ENCODE peak calls at places on chromosome 21, in six cellular contexts. One of them, this sample, is unnamed.

GRCh38 chr21:28294046-28294445 is 698.6 kb downstream of the LTN1 start:
- DNase-seq in astrocyte of the spinal cord: peak
- DNase-seq in fibroblast of lung: peak
- DNase-seq in heart left ventricle: no peak
- DNase-seq in GM10248: no peak
- DNase-seq in HFFc6: peak
- DNase-seq in this sample: no peak

GRCh38 chr21:29613021-29613420 is 314.3 kb downstream of the BACH1 start:
- DNase-seq in GM10248: no peak
- DNase-seq in astrocyte of the spinal cord: peak
- DNase-seq in heart left ventricle: no peak
- DNase-seq in HFFc6: no peak
- DNase-seq in fibroblast of lung: peak
- DNase-seq in this sample: no peak

GRCh38 chr21:35147439-35147838 is 98.3 kb upstream of the RUNX1 start:
- DNase-seq in fibroblast of lung: peak
- DNase-seq in GM10248: no peak
- DNase-seq in heart left ventricle: no peak
- DNase-seq in HFFc6: no peak
- DNase-seq in astrocyte of the spinal cord: no peak
- DNase-seq in this sample: no peak

GRCh38 chr21:28066051-28066450 is 926.6 kb downstream of the LTN1 start:
- DNase-seq in fibroblast of lung: no peak
- DNase-seq in HFFc6: no peak
- DNase-seq in heart left ventricle: no peak
- DNase-seq in GM10248: no peak
- DNase-seq in astrocyte of the spinal cord: no peak
- DNase-seq in this sample: no peak

GRCh38 chr21:25370311-25370744 is 237.0 kb downstream of the MRPL39 start:
- DNase-seq in heart left ventricle: no peak
- DNase-seq in astrocyte of the spinal cord: peak
- DNase-seq in HFFc6: peak
- DNase-seq in fibroblast of lung: peak
- DNase-seq in GM10248: no peak
- DNase-seq in this sample: no peak

GRCh38 chr21:42414928-42415769 is 11.4 kb downstream of the UBASH3A start:
- DNase-seq in astrocyte of the spinal cord: peak
- DNase-seq in GM10248: peak
- DNase-seq in heart left ventricle: no peak
- DNase-seq in fibroblast of lung: peak
- DNase-seq in HFFc6: no peak
- DNase-seq in this sample: peak

GRCh38 chr21:20249401-20249800 is 748.8 kb upstream of the NCAM2 start:
- DNase-seq in astrocyte of the spinal cord: no peak
- DNase-seq in heart left ventricle: no peak
- DNase-seq in fibroblast of lung: no peak
- DNase-seq in HFFc6: no peak
- DNase-seq in GM10248: no peak
- DNase-seq in this sample: no peak

GRCh38 chr21:31554511-31555022 is 104.9 kb upstream of the SOD1 start:
- DNase-seq in astrocyte of the spinal cord: peak
- DNase-seq in HFFc6: no peak
- DNase-seq in GM10248: peak
- DNase-seq in heart left ventricle: no peak
- DNase-seq in fibroblast of lung: peak
- DNase-seq in this sample: no peak

GRCh38 chr21:42067531-42068255 is 3.4 kb upstream of the UMODL1 start:
- DNase-seq in astrocyte of the spinal cord: no peak
- DNase-seq in GM10248: no peak
- DNase-seq in heart left ventricle: no peak
- DNase-seq in HFFc6: no peak
- DNase-seq in fibroblast of lung: no peak
- DNase-seq in this sample: peak

GRCh38 chr21:34345091-34345871 is 18.5 kb upstream of the KCNE2 start:
- DNase-seq in heart left ventricle: peak
- DNase-seq in fibroblast of lung: peak
- DNase-seq in HFFc6: peak
- DNase-seq in GM10248: no peak
- DNase-seq in astrocyte of the spinal cord: peak
- DNase-seq in this sample: no peak

GRCh38 chr21:37264808-37265207 is 2.3 kb downstream of the VPS26C start:
- DNase-seq in GM10248: no peak
- DNase-seq in HFFc6: no peak
- DNase-seq in heart left ventricle: no peak
- DNase-seq in astrocyte of the spinal cord: no peak
- DNase-seq in fibroblast of lung: no peak
- DNase-seq in this sample: no peak

GRCh38 chr21:15557925-15558324 is 171.9 kb upstream of the USP25 start:
- DNase-seq in fibroblast of lung: no peak
- DNase-seq in heart left ventricle: no peak
- DNase-seq in HFFc6: no peak
- DNase-seq in GM10248: no peak
- DNase-seq in astrocyte of the spinal cord: no peak
- DNase-seq in this sample: no peak

GRCh38 chr21:28745131-28746055 is 247.3 kb downstream of the LTN1 start:
- DNase-seq in fibroblast of lung: peak
- DNase-seq in heart left ventricle: peak
- DNase-seq in GM10248: peak
- DNase-seq in astrocyte of the spinal cord: peak
- DNase-seq in HFFc6: peak
- DNase-seq in this sample: peak

GRCh38 chr21:42112223-42112622 is 41.1 kb downstream of the UMODL1 start:
- DNase-seq in HFFc6: no peak
- DNase-seq in GM10248: no peak
- DNase-seq in astrocyte of the spinal cord: no peak
- DNase-seq in heart left ventricle: no peak
- DNase-seq in fibroblast of lung: no peak
- DNase-seq in this sample: no peak

GRCh38 chr21:29499734-29500343 is 201.1 kb downstream of the BACH1 start:
- DNase-seq in GM10248: no peak
- DNase-seq in HFFc6: peak
- DNase-seq in heart left ventricle: no peak
- DNase-seq in astrocyte of the spinal cord: peak
- DNase-seq in fibroblast of lung: peak
- DNase-seq in this sample: no peak

GRCh38 chr21:27756191-27756590 is 789.3 kb upstream of the ADAMTS5 start:
- DNase-seq in fibroblast of lung: no peak
- DNase-seq in HFFc6: no peak
- DNase-seq in GM10248: no peak
- DNase-seq in astrocyte of the spinal cord: no peak
- DNase-seq in heart left ventricle: no peak
- DNase-seq in this sample: no peak

GRCh38 chr21:27581168-27581567 is 614.3 kb upstream of the ADAMTS5 start:
- DNase-seq in astrocyte of the spinal cord: peak
- DNase-seq in GM10248: no peak
- DNase-seq in fibroblast of lung: peak
- DNase-seq in heart left ventricle: no peak
- DNase-seq in HFFc6: peak
- DNase-seq in this sample: no peak

GRCh38 chr21:17613242-17613676 is 558 bp upstream of the BTG3 start:
- DNase-seq in astrocyte of the spinal cord: peak
- DNase-seq in GM10248: peak
- DNase-seq in heart left ventricle: peak
- DNase-seq in HFFc6: no peak
- DNase-seq in fibroblast of lung: peak
- DNase-seq in this sample: no peak

GRCh38 chr21:30831194-30831765 is 1.7 kb upstream of the KRTAP7-1 start:
- DNase-seq in GM10248: peak
- DNase-seq in heart left ventricle: no peak
- DNase-seq in HFFc6: no peak
- DNase-seq in fibroblast of lung: no peak
- DNase-seq in astrocyte of the spinal cord: no peak
- DNase-seq in this sample: no peak

GRCh38 chr21:27035791-27036190 is 68.9 kb upstream of the ADAMTS5 start:
- DNase-seq in GM10248: no peak
- DNase-seq in HFFc6: no peak
- DNase-seq in astrocyte of the spinal cord: no peak
- DNase-seq in fibroblast of lung: no peak
- DNase-seq in heart left ventricle: no peak
- DNase-seq in this sample: no peak

GRCh38 chr21:32163386-32163785 is 115.5 kb downstream of the MIS18A start:
- DNase-seq in fibroblast of lung: no peak
- DNase-seq in astrocyte of the spinal cord: no peak
- DNase-seq in heart left ventricle: no peak
- DNase-seq in HFFc6: no peak
- DNase-seq in GM10248: no peak
- DNase-seq in this sample: no peak

GRCh38 chr21:22125581-22125980 is 1127.4 kb downstream of the NCAM2 start:
- DNase-seq in HFFc6: no peak
- DNase-seq in heart left ventricle: no peak
- DNase-seq in astrocyte of the spinal cord: no peak
- DNase-seq in GM10248: no peak
- DNase-seq in fibroblast of lung: no peak
- DNase-seq in this sample: no peak

GRCh38 chr21:29896884-29897283 is 42.9 kb downstream of the GRIK1 start:
- DNase-seq in heart left ventricle: no peak
- DNase-seq in GM10248: no peak
- DNase-seq in fibroblast of lung: no peak
- DNase-seq in HFFc6: no peak
- DNase-seq in astrocyte of the spinal cord: no peak
- DNase-seq in this sample: no peak

GRCh38 chr21:30478015-30478414 is 2.2 kb downstream of the KRTAP19-1 start:
- DNase-seq in HFFc6: no peak
- DNase-seq in fibroblast of lung: no peak
- DNase-seq in heart left ventricle: no peak
- DNase-seq in GM10248: no peak
- DNase-seq in astrocyte of the spinal cord: no peak
- DNase-seq in this sample: no peak

GRCh38 chr21:28746166-28746565 is 246.5 kb downstream of the LTN1 start:
- DNase-seq in heart left ventricle: no peak
- DNase-seq in fibroblast of lung: no peak
- DNase-seq in HFFc6: no peak
- DNase-seq in astrocyte of the spinal cord: no peak
- DNase-seq in GM10248: no peak
- DNase-seq in this sample: no peak

GRCh38 chr21:42834730-42835191 is 44.6 kb downstream of the WDR4 start:
- DNase-seq in heart left ventricle: no peak
- DNase-seq in astrocyte of the spinal cord: no peak
- DNase-seq in GM10248: no peak
- DNase-seq in fibroblast of lung: no peak
- DNase-seq in HFFc6: no peak
- DNase-seq in this sample: peak

GRCh38 chr21:17784604-17785402 is 34.4 kb downstream of the C21orf91 start:
- DNase-seq in astrocyte of the spinal cord: peak
- DNase-seq in heart left ventricle: no peak
- DNase-seq in fibroblast of lung: peak
- DNase-seq in GM10248: peak
- DNase-seq in HFFc6: no peak
- DNase-seq in this sample: no peak

GRCh38 chr21:15797577-15798363 is 68.0 kb downstream of the USP25 start:
- DNase-seq in heart left ventricle: no peak
- DNase-seq in HFFc6: no peak
- DNase-seq in GM10248: no peak
- DNase-seq in astrocyte of the spinal cord: no peak
- DNase-seq in fibroblast of lung: peak
- DNase-seq in this sample: no peak

GRCh38 chr21:35226960-35227741 is 178.0 kb upstream of the RUNX1 start:
- DNase-seq in fibroblast of lung: no peak
- DNase-seq in astrocyte of the spinal cord: no peak
- DNase-seq in HFFc6: no peak
- DNase-seq in heart left ventricle: no peak
- DNase-seq in GM10248: no peak
- DNase-seq in this sample: no peak

GRCh38 chr21:32240708-32241433 is 38.0 kb downstream of the MIS18A start:
- DNase-seq in HFFc6: no peak
- DNase-seq in fibroblast of lung: no peak
- DNase-seq in heart left ventricle: no peak
- DNase-seq in astrocyte of the spinal cord: no peak
- DNase-seq in GM10248: peak
- DNase-seq in this sample: no peak

GRCh38 chr21:31184462-31184861 is 146.2 kb upstream of the KRTAP19-8 start:
- DNase-seq in heart left ventricle: no peak
- DNase-seq in fibroblast of lung: no peak
- DNase-seq in HFFc6: no peak
- DNase-seq in astrocyte of the spinal cord: no peak
- DNase-seq in GM10248: no peak
- DNase-seq in this sample: no peak

GRCh38 chr21:33293136-33293535 is 27.0 kb downstream of the IL10RB start:
- DNase-seq in heart left ventricle: no peak
- DNase-seq in fibroblast of lung: no peak
- DNase-seq in HFFc6: no peak
- DNase-seq in GM10248: no peak
- DNase-seq in astrocyte of the spinal cord: no peak
- DNase-seq in this sample: no peak
- TF ChIP-seq CTCF in heart left ventricle: no peak
- TF ChIP-seq CTCF in fibroblast of lung: no peak
- TF ChIP-seq CTCF in HFFc6: no peak
- TF ChIP-seq CTCF in GM10248: no peak
- TF ChIP-seq CTCF in astrocyte of the spinal cord: no peak
- TF ChIP-seq CTCF in this sample: no peak

GRCh38 chr21:44482581-44483287 is 27.4 kb downstream of the LRRC3 start:
- DNase-seq in heart left ventricle: no peak
- DNase-seq in HFFc6: no peak
- DNase-seq in GM10248: no peak
- DNase-seq in astrocyte of the spinal cord: no peak
- DNase-seq in fibroblast of lung: no peak
- DNase-seq in this sample: peak
- TF ChIP-seq CTCF in heart left ventricle: no peak
- TF ChIP-seq CTCF in HFFc6: no peak
- TF ChIP-seq CTCF in GM10248: no peak
- TF ChIP-seq CTCF in astrocyte of the spinal cord: no peak
- TF ChIP-seq CTCF in fibroblast of lung: no peak
- TF ChIP-seq CTCF in this sample: no peak

DNA sequence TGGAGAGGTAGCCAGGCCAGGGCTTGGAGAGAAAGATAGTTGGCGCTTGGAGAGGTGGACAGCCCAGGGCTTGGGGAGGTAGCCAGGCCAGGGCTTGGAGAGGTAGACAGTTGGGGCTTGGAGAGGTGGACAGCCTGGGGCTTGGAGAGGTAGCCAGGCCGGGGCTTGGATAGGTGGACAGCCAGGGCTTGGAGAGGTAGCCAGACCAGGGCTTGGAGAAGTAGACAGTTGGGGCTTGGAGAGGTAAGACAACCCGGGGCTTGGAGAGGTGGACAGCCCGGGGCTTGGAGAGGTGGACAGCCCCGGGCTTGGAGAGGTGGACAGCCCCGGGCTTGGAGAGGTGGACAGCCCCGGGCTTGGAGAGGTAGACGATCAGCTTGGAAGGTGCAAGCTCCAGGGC is 7.7 kb downstream of the LSS start:
- DNase-seq in fibroblast of lung: no peak
- DNase-seq in HFFc6: no peak
- DNase-seq in astrocyte of the spinal cord: no peak
- DNase-seq in heart left ventricle: no peak
- DNase-seq in GM10248: no peak
- DNase-seq in this sample: peak
- TF ChIP-seq CTCF in fibroblast of lung: no peak
- TF ChIP-seq CTCF in HFFc6: no peak
- TF ChIP-seq CTCF in astrocyte of the spinal cord: no peak
- TF ChIP-seq CTCF in heart left ventricle: no peak
- TF ChIP-seq CTCF in GM10248: no peak
- TF ChIP-seq CTCF in this sample: no peak

GRCh38 chr21:18951291-18952038 is 547.9 kb upstream of the TMPRSS15 start:
- DNase-seq in heart left ventricle: no peak
- DNase-seq in HFFc6: no peak
- DNase-seq in fibroblast of lung: no peak
- DNase-seq in GM10248: no peak
- DNase-seq in astrocyte of the spinal cord: peak
- DNase-seq in this sample: no peak
- TF ChIP-seq CTCF in heart left ventricle: peak
- TF ChIP-seq CTCF in HFFc6: peak
- TF ChIP-seq CTCF in fibroblast of lung: no peak
- TF ChIP-seq CTCF in GM10248: no peak
- TF ChIP-seq CTCF in astrocyte of the spinal cord: peak
- TF ChIP-seq CTCF in this sample: no peak

This sample was measured in spleen.